ENCODE peak calls at places on chromosomes 16 and 17, in five cellular contexts. V is cardiac fibroblast, F is IMR-90, J is lower leg skin, E is mucosa of descending colon. A is an unnamed sample.
A peak's percentile ranks its signal among the peaks of the same experiment; 100 is the strongest.

GRCh38 chr17:36066365-36066945 is 2.4 kb downstream of the CCL18 start:
- DNase-seq in J (no peak), F (no peak), V (no peak), E (no peak), A (no peak)

GRCh38 chr16:11629071-11630030 is 38.9 kb upstream of the SNN start:
- DNase-seq in V (no peak), E (no peak), F (peak; percentile 41), J (no peak), A (no peak)

GRCh38 chr16:57721356-57721755 is 14.2 kb upstream of the KATNB1 start:
- DNase-seq in V (no peak), E (no peak), F (no peak), J (no peak), A (no peak)

GRCh38 chr16:15777533-15778203 is 79.2 kb downstream of the MYH11 start:
- DNase-seq in V (peak; percentile 52), E (peak; percentile 25), F (peak; percentile 61), J (no peak), A (peak; percentile 40)

GRCh38 chr16:22010902-22011301 is 3.0 kb downstream of the MOSMO start:
- DNase-seq in E (no peak), V (no peak), F (no peak), J (no peak), A (no peak)

GRCh38 chr16:4922721-4923342 is 14.1 kb downstream of the PPL start:
- DNase-seq in J (no peak), F (no peak), E (no peak), V (no peak), A (no peak)

GRCh38 chr16:30600929-30601328 is 9.3 kb downstream of the ZNF689 start:
- DNase-seq in F (no peak), E (no peak), V (no peak), J (no peak), A (no peak)

GRCh38 chr16:50245417-50246298 is 20.7 kb upstream of the ADCY7 start:
- DNase-seq in V (peak; percentile 82), E (peak; percentile 72), J (peak; percentile 79), F (peak; percentile 45), A (peak; percentile 73)

GRCh38 chr17:83012161-83012800 is 67.1 kb upstream of the METRNL start:
- DNase-seq in E (no peak), V (no peak), F (no peak), J (no peak), A (no peak)

GRCh38 chr17:30173649-30174048 is 57.0 kb downstream of the NSRP1 start:
- DNase-seq in F (no peak), V (no peak), E (no peak), J (no peak), A (no peak)

GRCh38 chr16:81493755-81494433 is 49.3 kb downstream of the CMIP start:
- DNase-seq in E (peak; percentile 64), J (peak; percentile 64), V (peak; percentile 80), F (peak; percentile 94), A (peak; percentile 73)

GRCh38 chr16:54928016-54928356 is 2.7 kb upstream of the IRX5 start:
- DNase-seq in J (no peak), V (peak; percentile 42), F (no peak), E (no peak), A (no peak)

GRCh38 chr16:86984975-86985655 is 332.1 kb downstream of the C16orf95 start:
- DNase-seq in V (no peak), J (no peak), E (no peak), F (no peak), A (no peak)

GRCh38 chr16:50151744-50152143 is 1.4 kb upstream of the TENT4B start:
- DNase-seq in E (no peak), V (no peak), F (no peak), J (no peak), A (no peak)

GRCh38 chr17:38562903-38563302 is 42.8 kb downstream of the SRCIN1 start:
- DNase-seq in E (no peak), V (no peak), F (no peak), J (no peak), A (no peak)

GRCh38 chr17:50186661-50187402 is 14.6 kb downstream of the COL1A1 start:
- DNase-seq in E (no peak), F (peak; percentile 82), V (peak; percentile 76), J (no peak), A (peak; percentile 78)

GRCh38 chr17:82338858-82339633 is 5.5 kb upstream of the SECTM1 start:
- DNase-seq in V (peak; percentile 76), J (no peak), F (peak; percentile 71), E (peak; percentile 77), A (peak; percentile 74)

GRCh38 chr17:53630638-53631037 is 192.1 kb upstream of the KIF2B start:
- DNase-seq in F (no peak), E (no peak), J (no peak), V (no peak), A (no peak)

GRCh38 chr16:12082207-12082606 is 105.7 kb downstream of the SNX29 start:
- DNase-seq in E (no peak), V (no peak), J (no peak), F (no peak), A (no peak)

GRCh38 chr17:19384723-19385391 is 2.1 kb downstream of the MFAP4 start:
- DNase-seq in F (peak; percentile 91), J (peak; percentile 87), V (peak; percentile 89), E (peak; percentile 90), A (peak; percentile 97)

GRCh38 chr17:41524261-41524660 is 3.8 kb downstream of the KRT19 start:
- DNase-seq in F (no peak), V (no peak), J (no peak), E (no peak), A (no peak)

GRCh38 chr17:67515490-67516088 is 138.5 kb downstream of the PITPNC1 start:
- DNase-seq in F (no peak), E (no peak), J (no peak), V (no peak), A (no peak)

GRCh38 chr17:62718420-62718819 is 89.7 kb downstream of the MARCHF10 start:
- DNase-seq in F (peak; percentile 61), E (no peak), V (peak; percentile 86), J (no peak), A (peak; percentile 91)

GRCh38 chr17:44968225-44969143 is at the start of gene C1QL1:
- DNase-seq in F (peak; percentile 81), V (peak; percentile 81), E (peak; percentile 92), J (peak; percentile 78), A (peak; percentile 91)

GRCh38 chr17:9239821-9240658 is 218.7 kb downstream of the NTN1 start:
- DNase-seq in F (peak; percentile 39), J (peak; percentile 77), V (peak; percentile 65), E (peak; percentile 79), A (peak; percentile 63)

GRCh38 chr17:82160081-82160480 is 52.6 kb downstream of the CCDC57 start:
- DNase-seq in E (no peak), F (peak; percentile 66), J (no peak), V (peak; percentile 42), A (peak; percentile 46)

GRCh38 chr17:49249890-49250522 is 19.4 kb upstream of the PHOSPHO1 start:
- DNase-seq in F (no peak), V (no peak), J (no peak), E (no peak), A (no peak)

GRCh38 chr17:29855686-29856085 is 74.3 kb downstream of the SSH2 start:
- DNase-seq in E (no peak), V (peak; percentile 77), J (no peak), F (peak; percentile 75), A (peak; percentile 88)

GRCh38 chr17:70702683-70703255 is 533.4 kb downstream of the KCNJ2 start:
- DNase-seq in E (no peak), F (no peak), J (no peak), V (no peak), A (no peak)

GRCh38 chr17:43860077-43860725 is 13.2 kb downstream of the CD300LG start:
- DNase-seq in J (no peak), V (peak; percentile 38), E (no peak), F (no peak), A (peak; percentile 6)

GRCh38 chr17:48555183-48555615 is 10.3 kb upstream of the HOXB2 start:
- DNase-seq in E (no peak), V (peak; percentile 90), J (no peak), F (peak; percentile 99), A (peak; percentile 90)

GRCh38 chr17:68291836-68292688 is 767 bp downstream of the ARSG start:
- DNase-seq in V (peak; percentile 76), F (peak; percentile 68), J (peak; percentile 73), E (peak; percentile 75), A (peak; percentile 67)

GRCh38 chr17:6893382-6894205 is 62.1 kb upstream of the TEKT1 start:
- DNase-seq in V (no peak), J (no peak), E (no peak), F (no peak), A (no peak)
- TF ChIP-seq CTCF in V (no peak), J (no peak), E (no peak), F (no peak), A (no peak)

DNA sequence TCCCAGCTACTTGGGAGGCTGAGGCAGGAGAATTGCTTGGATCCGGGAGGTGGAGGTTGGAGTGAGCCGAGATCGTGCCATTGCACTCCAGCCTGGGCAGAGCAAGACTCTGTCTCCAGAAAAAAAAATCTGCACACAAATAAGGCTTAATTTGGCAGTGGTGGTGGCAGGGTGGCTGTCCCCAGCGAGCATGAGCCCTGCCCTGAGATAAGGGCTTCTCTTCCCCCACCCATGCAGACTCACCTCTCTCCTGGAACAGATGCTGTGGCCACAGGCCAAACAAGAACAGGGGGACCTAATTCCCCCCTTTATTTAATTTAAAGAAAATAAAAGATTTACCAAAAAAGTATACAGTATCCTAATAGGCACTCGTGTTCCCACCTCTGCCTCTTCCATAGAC is 157.2 kb downstream of the RAB11FIP4 start:
- DNase-seq in J (no peak), E (no peak), F (no peak), V (no peak), A (no peak)
- H3K4me3 ChIP-seq in J (no peak overlapping the region), E (no peak overlapping the region), F (peak overlapping the region; percentile 74), V (peak overlapping the region; percentile 83), A (peak overlapping the region; percentile 84)

DNA sequence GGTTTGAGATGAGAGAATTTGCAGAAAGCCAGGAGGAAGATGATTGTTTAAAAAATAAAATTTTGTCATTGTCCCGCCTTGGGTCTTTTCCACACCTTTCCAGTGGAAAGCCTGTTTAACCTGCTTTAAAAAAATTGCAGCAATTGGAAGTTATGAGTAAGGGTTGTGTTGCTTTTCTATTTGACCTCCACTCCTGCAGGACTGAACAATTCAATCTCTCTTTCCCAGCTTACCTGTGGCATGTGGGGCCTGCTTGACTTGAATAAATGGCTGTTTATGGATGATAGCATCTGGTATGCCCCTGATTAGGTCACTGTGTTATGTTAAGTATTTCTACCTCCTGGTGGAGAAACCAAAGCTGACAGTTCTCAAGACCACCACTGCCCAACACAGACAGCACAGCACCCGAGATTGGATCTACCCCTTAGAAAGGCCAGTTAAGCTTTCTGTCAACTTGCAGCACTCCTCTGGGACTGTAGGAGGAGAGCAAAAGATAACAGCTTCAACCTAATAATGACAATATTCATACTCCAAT is 64.8 kb upstream of the NOG start:
- DNase-seq in V (no peak), E (no peak), F (no peak), J (no peak), A (no peak)
- TF ChIP-seq CTCF in V (no peak), E (no peak), F (no peak), J (no peak), A (no peak)

GRCh38 chr17:65562206-65562531 is 721 bp upstream of the AXIN2 start:
- DNase-seq in F (no peak), J (no peak), E (no peak), V (no peak), A (no peak)
- H3K4me3 ChIP-seq in F (no peak overlapping the region), J (no peak overlapping the region), E (no peak overlapping the region), V (peak overlapping the region; percentile 69), A (peak overlapping the region; percentile 67)

GRCh38 chr16:23048164-23048563 is 101.1 kb downstream of the USP31 start:
- DNase-seq in J (no peak), F (no peak), E (no peak), V (no peak), A (no peak)
- TF ChIP-seq CTCF in J (no peak), F (no peak), E (no peak), V (no peak), A (peak; percentile 15)

A was measured in fibroblast of villous mesenchyme.